ENCODE peak calls at places on chromosomes 7 and 10, in four cellular contexts. E is NCI-H1092, Q is AG04449, I is H7. Y is an unnamed sample.

GRCh38 chr10:99551158-99551557 is 18.4 kb downstream of the NKX2-3 start:
- DNase-seq in E (peak), I (no peak), Q (peak), Y (peak)

GRCh38 chr7:97064972-97065587 is 40.4 kb upstream of the DLX5 start:
- DNase-seq in Q (peak), E (peak), I (peak), Y (no peak)

GRCh38 chr10:48777056-48777455 is 92.4 kb downstream of the WDFY4 start:
- DNase-seq in E (no peak), I (no peak), Q (no peak), Y (no peak)

GRCh38 chr10:130358981-130359650 is 222.9 kb downstream of the GLRX3 start:
- DNase-seq in E (no peak), I (no peak), Q (no peak), Y (no peak)

GRCh38 chr10:112795067-112795466 is 155.0 kb upstream of the TCF7L2 start:
- DNase-seq in E (no peak), I (no peak), Q (no peak), Y (no peak)

GRCh38 chr10:80485410-80486135 is 31.5 kb downstream of the TSPAN14 start:
- DNase-seq in Q (no peak), I (no peak), E (no peak), Y (no peak)

GRCh38 chr10:11864727-11865126 is 41.6 kb downstream of the PROSER2 start:
- DNase-seq in E (no peak), Q (no peak), I (no peak), Y (no peak)

GRCh38 chr7:159061674-159062212 is 82.9 kb downstream of the VIPR2 start:
- DNase-seq in Q (no peak), E (no peak), I (peak), Y (peak)

GRCh38 chr7:40175725-40176510 is 41.1 kb downstream of the SUGCT start:
- DNase-seq in E (no peak), I (no peak), Q (peak), Y (peak)

GRCh38 chr7:68511281-68511680 is 1087.0 kb upstream of the AUTS2 start:
- DNase-seq in E (peak), Q (no peak), I (no peak), Y (no peak)

GRCh38 chr7:47809387-47809786 is 138.9 kb downstream of the PKD1L1 start:
- DNase-seq in I (no peak), Q (no peak), E (peak), Y (no peak)

GRCh38 chr7:130758429-130759056 is 24.5 kb upstream of the KLF14 start:
- DNase-seq in I (peak), Q (peak), E (peak), Y (no peak)

GRCh38 chr10:88245974-88246511 is 337.1 kb downstream of the RNLS start:
- DNase-seq in Q (no peak), E (no peak), I (no peak), Y (peak)

GRCh38 chr10:84477370-84477769 is 149.0 kb downstream of the CCSER2 start:
- DNase-seq in I (no peak), Q (no peak), E (no peak), Y (no peak)